ENCODE peak calls at places on chromosomes 6 and 20, in six cellular contexts. J is OCI-LY7, F is uterus, U is bronchial epithelial cell, E is foreskin fibroblast, I is BJ. Q is an unnamed sample.

GRCh38 chr6:134589512-134589911 is 271.6 kb upstream of the SGK1 start:
- DNase-seq in E (peak), U (peak), J (no peak), F (no peak), I (peak), Q (peak)

GRCh38 chr20:40160151-40160550 is 528.9 kb downstream of the MAFB start:
- DNase-seq in J (peak), F (peak), U (peak), I (no peak), E (peak), Q (peak)

GRCh38 chr6:127832381-127832780 is 68.5 kb downstream of the THEMIS start:
- DNase-seq in J (no peak), E (no peak), U (no peak), I (peak), F (no peak), Q (no peak)

GRCh38 chr20:36830791-36831691 is 44.9 kb upstream of the TLDC2 start:
- DNase-seq in F (peak), E (peak), U (no peak), J (no peak), I (no peak), Q (no peak)

GRCh38 chr6:32973144-32973854 is 4.9 kb downstream of the BRD2 start:
- DNase-seq in F (peak), J (peak), U (no peak), E (peak), I (no peak), Q (no peak)

GRCh38 chr6:49563006-49563886 is 12.8 kb downstream of the C6orf141 start:
- DNase-seq in U (no peak), E (no peak), F (no peak), I (no peak), J (no peak), Q (no peak)

GRCh38 chr6:157088841-157089240 is 234.5 kb downstream of the TMEM242 start:
- DNase-seq in U (no peak), E (no peak), F (no peak), J (no peak), I (no peak), Q (no peak)

GRCh38 chr6:88804701-88805100 is 158.7 kb downstream of the RNGTT start:
- DNase-seq in I (no peak), F (no peak), J (no peak), E (peak), U (no peak), Q (no peak)

GRCh38 chr6:122389704-122390103 is 9.7 kb upstream of the HSF2 start:
- DNase-seq in U (peak), E (no peak), J (no peak), F (no peak), I (no peak), Q (peak)

GRCh38 chr20:17646901-17647301 is 35.1 kb downstream of the RRBP1 start:
- DNase-seq in F (no peak), I (no peak), E (no peak), U (no peak), J (peak), Q (no peak)

GRCh38 chr6:24113891-24114290 is 12.1 kb upstream of the NRSN1 start:
- DNase-seq in J (no peak), E (no peak), I (no peak), F (no peak), U (no peak), Q (no peak)
- TF ChIP-seq CTCF in J (no peak), E (no peak), I (no peak), F (no peak), U (no peak), Q (no peak)

GRCh38 chr6:30507849-30508843 is 18.8 kb downstream of the HLA-E start:
- DNase-seq in J (peak), I (no peak), E (no peak), U (no peak), F (no peak), Q (no peak)
- H3K4me3 ChIP-seq in J (peak), I (no peak), E (no peak), U (no peak), F (no peak), Q (no peak)

DNA sequence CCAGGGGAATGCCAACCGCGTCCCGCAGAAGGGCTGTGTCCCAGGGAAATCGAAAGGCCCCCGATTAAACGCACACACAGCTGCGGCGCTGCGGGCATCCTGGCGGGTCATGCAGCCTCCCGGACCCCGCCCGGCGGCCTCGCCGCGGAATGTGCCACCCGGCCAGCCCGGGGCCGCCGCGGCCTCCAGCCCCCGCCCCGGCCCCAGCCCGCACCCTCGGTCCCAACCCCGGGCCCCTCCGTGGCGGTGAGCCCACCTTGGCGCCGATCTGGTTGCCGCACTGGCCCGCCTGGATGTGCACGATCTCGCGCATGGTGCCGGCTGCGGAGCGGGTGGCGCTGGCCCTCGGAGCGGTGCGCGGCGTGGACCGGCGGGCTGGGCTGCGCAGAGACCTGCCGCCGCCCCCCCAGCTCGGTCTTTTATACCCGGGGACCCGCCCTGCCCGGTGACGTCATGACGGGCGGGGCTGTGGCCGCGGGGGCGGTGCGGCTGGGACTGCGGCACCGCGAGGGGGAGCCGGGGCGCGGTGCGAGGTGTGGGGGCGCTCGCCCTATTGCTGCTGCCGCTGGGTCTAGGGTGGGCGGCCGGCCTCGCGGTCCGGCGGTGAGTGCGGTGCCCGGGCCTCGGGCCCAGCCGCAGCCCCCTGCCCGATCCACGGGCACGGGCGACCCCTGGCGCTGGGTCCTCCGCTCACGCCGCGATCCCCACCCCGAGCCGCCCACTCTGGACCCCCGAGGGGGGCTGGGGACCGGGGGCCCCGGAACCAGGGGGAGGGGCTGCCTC is at the start of gene TUBB2A:
- DNase-seq in I (no peak), U (peak), E (peak), F (peak), J (peak), Q (no peak)
- TF ChIP-seq CTCF in I (peak), U (peak), E (no peak), F (peak), J (peak), Q (peak)

DNA sequence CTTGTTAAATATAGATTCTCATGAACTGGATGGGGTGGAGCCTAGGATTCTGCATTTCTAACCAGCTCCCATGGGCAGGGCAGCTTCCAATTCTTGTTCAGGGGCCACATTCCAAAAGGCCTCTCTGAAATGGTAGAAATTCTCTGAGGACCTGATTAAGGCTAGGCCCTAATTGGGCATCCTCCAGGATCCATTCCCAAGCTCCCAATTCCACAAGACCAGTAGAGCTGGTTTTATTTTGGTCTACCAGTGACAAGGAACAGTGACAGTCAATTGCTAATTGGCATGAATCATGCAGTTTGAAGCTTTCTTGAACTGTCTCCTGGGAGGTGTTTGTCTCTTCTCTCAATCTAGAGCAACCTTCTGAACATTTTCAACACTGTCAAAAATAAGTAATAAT is 3.0 kb downstream of the THBD start:
- DNase-seq in I (no peak), J (no peak), U (no peak), F (no peak), E (no peak), Q (no peak)
- H3K4me3 ChIP-seq in I (no peak), J (no peak), U (peak), F (no peak), E (no peak), Q (no peak)

Q was measured in HFF-Myc.